ENCODE peak calls at places on chromosomes 4 and X, in six cellular contexts. One of them, this sample, is unnamed.
A peak's percentile ranks its signal among the peaks of the same experiment; 100 is the strongest.

GRCh38 chr4:84809946-84810345 is 156.5 kb downstream of the WDFY3 start:
- DNase-seq in fibroblast of lung: no peak
- DNase-seq in NCI-H2081: no peak
- DNase-seq in HFF-Myc: no peak
- DNase-seq in astrocyte: no peak
- DNase-seq in transverse colon: no peak
- DNase-seq in this sample: no peak

GRCh38 chrX:130539721-130540321 is 138.0 kb downstream of the RBMX2 start:
- DNase-seq in fibroblast of lung: peak; percentile 24
- DNase-seq in NCI-H2081: peak; percentile 25
- DNase-seq in HFF-Myc: no peak
- DNase-seq in astrocyte: peak; percentile 4
- DNase-seq in transverse colon: peak; percentile 34
- DNase-seq in this sample: peak; percentile 40

GRCh38 chr4:3299122-3299521 is 6.3 kb downstream of the RGS12 start:
- DNase-seq in fibroblast of lung: no peak
- DNase-seq in NCI-H2081: no peak
- DNase-seq in HFF-Myc: no peak
- DNase-seq in astrocyte: no peak
- DNase-seq in transverse colon: no peak
- DNase-seq in this sample: no peak

GRCh38 chrX:46637937-46638336 is 64.4 kb downstream of the CHST7 start:
- DNase-seq in fibroblast of lung: peak; percentile 38
- DNase-seq in NCI-H2081: no peak
- DNase-seq in HFF-Myc: no peak
- DNase-seq in astrocyte: peak; percentile 33
- DNase-seq in transverse colon: no peak
- DNase-seq in this sample: no peak

GRCh38 chr4:75429208-75429607 is 85.0 kb downstream of the RCHY1 start:
- DNase-seq in fibroblast of lung: no peak
- DNase-seq in NCI-H2081: no peak
- DNase-seq in HFF-Myc: no peak
- DNase-seq in astrocyte: no peak
- DNase-seq in transverse colon: no peak
- DNase-seq in this sample: no peak

GRCh38 chrX:100625985-100626491 is 10.6 kb downstream of the TSPAN6 start:
- DNase-seq in fibroblast of lung: peak; percentile 52
- DNase-seq in NCI-H2081: no peak
- DNase-seq in HFF-Myc: peak; percentile 40
- DNase-seq in astrocyte: peak; percentile 39
- DNase-seq in transverse colon: no peak
- DNase-seq in this sample: no peak

GRCh38 chr4:79964715-79965345 is 108.2 kb downstream of the ANTXR2 start:
- DNase-seq in fibroblast of lung: peak; percentile 58
- DNase-seq in NCI-H2081: no peak
- DNase-seq in HFF-Myc: no peak
- DNase-seq in astrocyte: peak; percentile 46
- DNase-seq in transverse colon: no peak
- DNase-seq in this sample: no peak

GRCh38 chrX:67614414-67614813 is 70.6 kb downstream of the AR start:
- DNase-seq in fibroblast of lung: peak; percentile 51
- DNase-seq in NCI-H2081: no peak
- DNase-seq in HFF-Myc: no peak
- DNase-seq in astrocyte: peak; percentile 42
- DNase-seq in transverse colon: no peak
- DNase-seq in this sample: peak; percentile 51

GRCh38 chr4:131388277-131388676 is 1760.8 kb upstream of the PCDH10 start:
- DNase-seq in fibroblast of lung: no peak
- DNase-seq in NCI-H2081: no peak
- DNase-seq in HFF-Myc: no peak
- DNase-seq in astrocyte: no peak
- DNase-seq in transverse colon: no peak
- DNase-seq in this sample: no peak

GRCh38 chrX:136639506-136640176 is 8.3 kb upstream of the CD40LG start:
- DNase-seq in fibroblast of lung: peak; percentile 4
- DNase-seq in NCI-H2081: no peak
- DNase-seq in HFF-Myc: peak; percentile 2
- DNase-seq in astrocyte: no peak
- DNase-seq in transverse colon: no peak
- DNase-seq in this sample: no peak

GRCh38 chr4:77734928-77735327 is 84.2 kb downstream of the CNOT6L start:
- DNase-seq in fibroblast of lung: peak; percentile 59
- DNase-seq in NCI-H2081: no peak
- DNase-seq in HFF-Myc: peak; percentile 4
- DNase-seq in astrocyte: peak; percentile 50
- DNase-seq in transverse colon: peak; percentile 10
- DNase-seq in this sample: peak; percentile 92

GRCh38 chr4:170827562-170828260 is 738.0 kb upstream of the AADAT start:
- DNase-seq in fibroblast of lung: no peak
- DNase-seq in NCI-H2081: no peak
- DNase-seq in HFF-Myc: no peak
- DNase-seq in astrocyte: no peak
- DNase-seq in transverse colon: no peak
- DNase-seq in this sample: no peak

GRCh38 chr4:38601244-38601915 is 62.6 kb upstream of the KLF3 start:
- DNase-seq in fibroblast of lung: peak; percentile 65
- DNase-seq in NCI-H2081: peak; percentile 35
- DNase-seq in HFF-Myc: no peak
- DNase-seq in astrocyte: peak; percentile 59
- DNase-seq in transverse colon: no peak
- DNase-seq in this sample: peak; percentile 56

GRCh38 chr4:110550260-110550659 is 72.6 kb downstream of the PITX2 start:
- DNase-seq in fibroblast of lung: peak; percentile 58
- DNase-seq in NCI-H2081: no peak
- DNase-seq in HFF-Myc: no peak
- DNase-seq in astrocyte: peak; percentile 40
- DNase-seq in transverse colon: no peak
- DNase-seq in this sample: peak; percentile 33

GRCh38 chr4:145698507-145698906 is 18.6 kb downstream of the C4orf51 start:
- DNase-seq in fibroblast of lung: no peak
- DNase-seq in NCI-H2081: no peak
- DNase-seq in HFF-Myc: no peak
- DNase-seq in astrocyte: no peak
- DNase-seq in transverse colon: no peak
- DNase-seq in this sample: no peak

GRCh38 chr4:109432676-109433075 is 939 bp upstream of the SEC24B start:
- DNase-seq in fibroblast of lung: peak; percentile 83
- DNase-seq in NCI-H2081: no peak
- DNase-seq in HFF-Myc: no peak
- DNase-seq in astrocyte: peak; percentile 73
- DNase-seq in transverse colon: no peak
- DNase-seq in this sample: peak; percentile 15

GRCh38 chr4:7266525-7267292 is 74.4 kb downstream of the SORCS2 start:
- DNase-seq in fibroblast of lung: peak; percentile 95
- DNase-seq in NCI-H2081: no peak
- DNase-seq in HFF-Myc: peak; percentile 42
- DNase-seq in astrocyte: peak; percentile 92
- DNase-seq in transverse colon: no peak
- DNase-seq in this sample: peak; percentile 53